ENCODE peak calls at places on chromosomes 13 and 19, in seven cellular contexts. One of them, this sample, is unnamed. For H3K4me1, the result is how much of the 10 kb centered on the place peaks cover.

GRCh38 chr19:29784598-29785223 is 27.1 kb upstream of the CCNE1 start:
- DNase-seq in H9: no peak
- DNase-seq in IMR-90: no peak
- DNase-seq in neuronal stem cell: no peak
- DNase-seq in trophoblast cell: no peak
- DNase-seq in mesendoderm: no peak
- DNase-seq in H1: no peak
- DNase-seq in this sample: no peak

GRCh38 chr19:14250870-14251269 is 44.9 kb upstream of the ADGRL1 start:
- DNase-seq in H1: no peak
- DNase-seq in IMR-90: no peak
- DNase-seq in neuronal stem cell: no peak
- DNase-seq in mesendoderm: no peak
- DNase-seq in H9: no peak
- DNase-seq in trophoblast cell: no peak
- DNase-seq in this sample: no peak

GRCh38 chr19:46040952-46041500 is at the start of gene IGFL4:
- DNase-seq in trophoblast cell: no peak
- DNase-seq in mesendoderm: no peak
- DNase-seq in H9: no peak
- DNase-seq in IMR-90: no peak
- DNase-seq in neuronal stem cell: no peak
- DNase-seq in H1: no peak
- DNase-seq in this sample: no peak

GRCh38 chr13:99796175-99796819 is 175.3 kb downstream of the ZIC5 start:
- DNase-seq in H9: peak
- DNase-seq in H1: peak
- DNase-seq in neuronal stem cell: peak
- DNase-seq in IMR-90: peak
- DNase-seq in mesendoderm: peak
- DNase-seq in trophoblast cell: no peak
- DNase-seq in this sample: peak

GRCh38 chr13:42327725-42328124 is 55.8 kb downstream of the AKAP11 start:
- DNase-seq in neuronal stem cell: no peak
- DNase-seq in H1: no peak
- DNase-seq in IMR-90: no peak
- DNase-seq in H9: no peak
- DNase-seq in trophoblast cell: no peak
- DNase-seq in mesendoderm: peak
- DNase-seq in this sample: no peak

GRCh38 chr13:112979406-112979902 is 10.4 kb downstream of the MCF2L start:
- DNase-seq in mesendoderm: no peak
- DNase-seq in H9: no peak
- DNase-seq in trophoblast cell: no peak
- DNase-seq in IMR-90: no peak
- DNase-seq in neuronal stem cell: no peak
- DNase-seq in H1: no peak
- DNase-seq in this sample: no peak

GRCh38 chr13:90750021-90750420 is 597.5 kb upstream of the MIR17HG start:
- DNase-seq in H9: no peak
- DNase-seq in mesendoderm: no peak
- DNase-seq in IMR-90: no peak
- DNase-seq in trophoblast cell: no peak
- DNase-seq in neuronal stem cell: no peak
- DNase-seq in H1: no peak
- DNase-seq in this sample: no peak

GRCh38 chr19:43636121-43636683 is 3.4 kb downstream of the CADM4 start:
- DNase-seq in H1: peak
- DNase-seq in trophoblast cell: no peak
- DNase-seq in H9: peak
- DNase-seq in mesendoderm: peak
- DNase-seq in neuronal stem cell: peak
- DNase-seq in IMR-90: no peak
- DNase-seq in this sample: no peak

GRCh38 chr13:46307554-46307953 is 79.5 kb downstream of the RUBCNL start:
- DNase-seq in IMR-90: no peak
- DNase-seq in mesendoderm: no peak
- DNase-seq in trophoblast cell: no peak
- DNase-seq in H9: no peak
- DNase-seq in neuronal stem cell: no peak
- DNase-seq in H1: no peak
- DNase-seq in this sample: no peak

DNA sequence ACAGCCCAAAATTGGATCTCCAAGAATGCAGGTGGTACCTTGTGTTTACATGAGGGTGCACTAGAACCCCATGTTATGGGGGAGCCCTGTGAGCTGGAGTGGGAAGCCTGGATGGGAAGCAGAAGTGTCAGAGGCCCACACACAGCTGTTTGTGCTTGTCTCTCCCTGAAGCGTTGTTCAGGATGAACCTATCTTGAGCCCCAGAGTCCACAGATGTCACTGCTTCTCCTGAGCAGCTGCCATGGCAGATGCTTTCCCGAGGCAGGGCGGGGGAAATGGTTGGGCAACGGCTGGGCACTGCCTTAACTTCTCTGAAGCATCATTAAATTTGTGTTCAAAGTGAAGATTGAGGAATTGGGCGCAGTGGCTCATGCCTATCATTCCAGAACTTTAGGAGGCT is 17.1 kb upstream of the CHST8 start:
- DNase-seq in neuronal stem cell: no peak
- DNase-seq in H1: no peak
- DNase-seq in IMR-90: no peak
- DNase-seq in mesendoderm: no peak
- DNase-seq in H9: no peak
- DNase-seq in trophoblast cell: no peak
- DNase-seq in this sample: no peak
- H2AK5ac ChIP-seq in neuronal stem cell: no peak
- H2AK5ac ChIP-seq in H1: no peak
- H2AK5ac ChIP-seq in IMR-90: no peak
- H2AK5ac ChIP-seq in mesendoderm: no peak
- H2AK5ac ChIP-seq in H9: no peak
- H2AK5ac ChIP-seq in trophoblast cell: no peak
- H2AK5ac ChIP-seq in this sample: no peak

GRCh38 chr19:710767-711166 is 2.0 kb downstream of the PALM start:
- DNase-seq in IMR-90: no peak
- DNase-seq in H1: no peak
- DNase-seq in mesendoderm: no peak
- DNase-seq in H9: no peak
- DNase-seq in neuronal stem cell: no peak
- DNase-seq in trophoblast cell: no peak
- DNase-seq in this sample: no peak

GRCh38 chr19:709196-709964 is 645 bp downstream of the PALM start:
- DNase-seq in H1: peak
- DNase-seq in neuronal stem cell: no peak
- DNase-seq in IMR-90: no peak
- DNase-seq in mesendoderm: no peak
- DNase-seq in H9: no peak
- DNase-seq in trophoblast cell: no peak
- DNase-seq in this sample: no peak

GRCh38 chr19:708154-709141 is at the start of gene PALM:
- DNase-seq in IMR-90: no peak
- DNase-seq in H1: peak
- DNase-seq in neuronal stem cell: peak
- DNase-seq in mesendoderm: peak
- DNase-seq in H9: peak
- DNase-seq in trophoblast cell: no peak
- DNase-seq in this sample: no peak

GRCh38 chr19:709965-710714 is 1.4 kb downstream of the PALM start:
- DNase-seq in IMR-90: no peak
- DNase-seq in trophoblast cell: no peak
- DNase-seq in H9: no peak
- DNase-seq in H1: peak
- DNase-seq in mesendoderm: no peak
- DNase-seq in neuronal stem cell: no peak
- DNase-seq in this sample: no peak

GRCh38 chr19:711224-711623 is 2.5 kb downstream of the PALM start:
- DNase-seq in H1: no peak
- DNase-seq in trophoblast cell: no peak
- DNase-seq in neuronal stem cell: no peak
- DNase-seq in IMR-90: no peak
- DNase-seq in mesendoderm: peak
- DNase-seq in H9: no peak
- DNase-seq in this sample: no peak
- H3K4me1 ChIP-seq in H1: under half
- H3K4me1 ChIP-seq in trophoblast cell: under half
- H3K4me1 ChIP-seq in neuronal stem cell: under half
- H3K4me1 ChIP-seq in IMR-90: under half
- H3K4me1 ChIP-seq in mesendoderm: under half
- H3K4me1 ChIP-seq in H9: under half
- H3K4me1 ChIP-seq in this sample: under half

DNA sequence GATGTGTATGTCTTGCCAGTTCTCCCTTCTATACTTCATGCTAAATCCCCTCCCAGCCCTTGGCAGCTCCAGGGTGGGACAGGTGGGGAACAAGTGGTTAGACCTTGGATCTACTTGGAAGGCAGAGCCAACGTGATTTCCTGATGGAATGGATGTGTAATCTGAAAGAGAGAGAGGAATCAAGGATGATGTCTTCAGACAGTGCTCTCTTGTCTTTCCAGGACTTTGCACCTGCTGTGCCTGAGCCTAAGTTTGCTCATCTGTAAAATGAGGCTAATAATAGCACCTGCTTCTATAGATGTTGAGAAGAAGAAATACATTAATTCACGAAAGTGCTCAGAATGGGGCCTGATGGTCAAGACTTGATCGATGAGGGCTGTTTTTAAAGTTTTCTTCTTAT is 7.0 kb upstream of the EGLN2 start:
- DNase-seq in neuronal stem cell: no peak
- DNase-seq in H1: no peak
- DNase-seq in mesendoderm: no peak
- DNase-seq in IMR-90: no peak
- DNase-seq in trophoblast cell: no peak
- DNase-seq in H9: no peak
- DNase-seq in this sample: no peak
- H3K23ac ChIP-seq in neuronal stem cell: no peak
- H3K23ac ChIP-seq in H1: no peak
- H3K23ac ChIP-seq in mesendoderm: no peak
- H3K23ac ChIP-seq in IMR-90: no peak
- H3K23ac ChIP-seq in trophoblast cell: no peak
- H3K23ac ChIP-seq in H9: no peak
- H3K23ac ChIP-seq in this sample: no peak

GRCh38 chr13:51001335-51001734 is 91.7 kb downstream of the RNASEH2B start:
- DNase-seq in H1: no peak
- DNase-seq in mesendoderm: no peak
- DNase-seq in H9: no peak
- DNase-seq in trophoblast cell: no peak
- DNase-seq in IMR-90: no peak
- DNase-seq in neuronal stem cell: no peak
- DNase-seq in this sample: no peak

GRCh38 chr13:50998326-50998725 is 88.7 kb downstream of the RNASEH2B start:
- DNase-seq in IMR-90: no peak
- DNase-seq in H1: no peak
- DNase-seq in mesendoderm: peak
- DNase-seq in trophoblast cell: no peak
- DNase-seq in neuronal stem cell: no peak
- DNase-seq in H9: no peak
- DNase-seq in this sample: no peak

GRCh38 chr13:51000058-51000457 is 90.5 kb downstream of the RNASEH2B start:
- DNase-seq in IMR-90: no peak
- DNase-seq in H9: no peak
- DNase-seq in trophoblast cell: no peak
- DNase-seq in neuronal stem cell: no peak
- DNase-seq in mesendoderm: no peak
- DNase-seq in H1: no peak
- DNase-seq in this sample: no peak

GRCh38 chr13:51000576-51001260 is 91.1 kb downstream of the RNASEH2B start:
- DNase-seq in H1: no peak
- DNase-seq in IMR-90: peak
- DNase-seq in trophoblast cell: no peak
- DNase-seq in mesendoderm: no peak
- DNase-seq in neuronal stem cell: no peak
- DNase-seq in H9: no peak
- DNase-seq in this sample: peak

GRCh38 chr13:50999641-51000040 is 90.0 kb downstream of the RNASEH2B start:
- DNase-seq in mesendoderm: no peak
- DNase-seq in IMR-90: no peak
- DNase-seq in H1: no peak
- DNase-seq in trophoblast cell: no peak
- DNase-seq in H9: no peak
- DNase-seq in neuronal stem cell: no peak
- DNase-seq in this sample: no peak
- H2AK5ac ChIP-seq in mesendoderm: no peak
- H2AK5ac ChIP-seq in IMR-90: no peak
- H2AK5ac ChIP-seq in H1: no peak
- H2AK5ac ChIP-seq in trophoblast cell: no peak
- H2AK5ac ChIP-seq in H9: no peak
- H2AK5ac ChIP-seq in neuronal stem cell: no peak
- H2AK5ac ChIP-seq in this sample: no peak

DNA sequence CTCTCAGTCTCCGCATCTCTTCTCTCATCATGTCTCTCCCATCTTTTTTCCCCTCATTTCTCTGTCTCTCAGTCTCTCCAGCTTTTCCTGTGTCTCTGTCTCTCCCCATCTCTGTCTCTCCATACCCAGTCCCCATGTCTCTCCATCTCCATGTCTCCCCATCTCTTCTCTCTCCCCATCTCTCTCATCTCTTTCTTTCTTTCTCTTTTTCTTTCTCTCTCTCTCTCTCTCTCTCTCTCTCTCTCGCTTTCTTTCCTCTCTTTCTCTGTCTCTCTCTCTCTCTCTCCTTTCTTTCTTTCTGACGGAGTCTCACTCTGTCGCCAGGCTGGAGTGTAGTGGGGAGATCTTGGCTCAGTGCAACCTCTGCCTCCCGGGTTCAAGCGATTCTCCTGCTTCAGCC is 12.6 kb upstream of the NFIX start:
- DNase-seq in neuronal stem cell: no peak
- DNase-seq in mesendoderm: no peak
- DNase-seq in H9: no peak
- DNase-seq in trophoblast cell: no peak
- DNase-seq in H1: no peak
- DNase-seq in IMR-90: no peak
- DNase-seq in this sample: no peak
- H3K4me1 ChIP-seq in neuronal stem cell: under half
- H3K4me1 ChIP-seq in mesendoderm: under half
- H3K4me1 ChIP-seq in H9: under half
- H3K4me1 ChIP-seq in trophoblast cell: under half
- H3K4me1 ChIP-seq in H1: under half
- H3K4me1 ChIP-seq in IMR-90: under half
- H3K4me1 ChIP-seq in this sample: under half

This sample was measured in mesenchymal stem cell.